ENCODE peak calls at places on chromosome 1, in four cellular contexts. P is amniotic stem cell; S is activated CD4-positive, CD25-positive, alpha-beta regulatory T cell; A is GM04503. M is an unnamed sample.

GRCh38 chr1:41580520-41581172 is 96.2 kb upstream of the EDN2 start:
- DNase-seq in P (no peak), S (no peak), A (no peak), M (no peak)

GRCh38 chr1:208834346-208835081 is 590.3 kb upstream of the PLXNA2 start:
- DNase-seq in P (no peak), S (no peak), A (peak; percentile 29), M (no peak)

GRCh38 chr1:33060579-33061083 is 20.3 kb upstream of the AZIN2 start:
- DNase-seq in P (peak; percentile 79), S (no peak), A (peak; percentile 93), M (peak; percentile 78)

GRCh38 chr1:6245869-6246496 is 2.0 kb downstream of the HES3 start:
- DNase-seq in P (no peak), S (no peak), A (no peak), M (no peak)

GRCh38 chr1:153805042-153805745 is 30.0 kb downstream of the SLC27A3 start:
- DNase-seq in P (peak; percentile 17), S (no peak), A (peak; percentile 74), M (peak; percentile 21)

GRCh38 chr1:24329797-24330543 is 10.8 kb downstream of the GRHL3 start:
- DNase-seq in P (peak; percentile 31), S (no peak), A (no peak), M (peak; percentile 65)

GRCh38 chr1:61053712-61054608 is 28.4 kb upstream of the NFIA start:
- DNase-seq in P (no peak), S (no peak), A (no peak), M (no peak)

GRCh38 chr1:109959974-109960744 is 24.4 kb upstream of the AHCYL1 start:
- DNase-seq in P (peak; percentile 33), S (no peak), A (peak; percentile 81), M (peak; percentile 61)

GRCh38 chr1:67735806-67736627 is 51.0 kb downstream of the GADD45A start:
- DNase-seq in P (peak; percentile 42), S (peak; percentile 7), A (peak; percentile 94), M (peak; percentile 78)

GRCh38 chr1:150551049-150551783 is 2.0 kb downstream of the ADAMTSL4 start:
- DNase-seq in P (no peak), S (no peak), A (no peak), M (no peak)

GRCh38 chr1:148367596-148367995 is 115.5 kb downstream of the PPIAL4G start:
- DNase-seq in P (no peak), S (no peak), A (no peak), M (no peak)

GRCh38 chr1:35243681-35244080 is 24.8 kb upstream of the ZMYM4 start:
- DNase-seq in P (no peak), S (no peak), A (no peak), M (no peak)

GRCh38 chr1:119160851-119161250 is 20.4 kb upstream of the WARS2 start:
- DNase-seq in P (peak; percentile 27), S (no peak), A (peak; percentile 96), M (peak; percentile 37)

GRCh38 chr1:89465201-89465600 is 59.4 kb upstream of the LRRC8B start:
- DNase-seq in P (no peak), S (no peak), A (no peak), M (no peak)

GRCh38 chr1:25821630-25822091 is 1.9 kb downstream of the MTFR1L start:
- DNase-seq in P (no peak), S (no peak), A (peak; percentile 33), M (no peak)

M was measured in AG04450.